ENCODE peak calls at places on chromosomes 5 and 9, in nine cellular contexts. W, L, V, J, N, F, K, B and C are unnamed samples.

GRCh38 chr5:132425009-132425937 is 55.8 kb downstream of the SLC22A5 start:
- DNase-seq in W (no peak), L (no peak), V (peak), J (no peak), N (peak), F (no peak), K (peak), B (peak), C (no peak)

GRCh38 chr9:134169724-134170401 is 5.5 kb upstream of the RNU6ATAC start:
- DNase-seq in W (no peak), L (no peak), V (no peak), J (no peak), N (no peak), F (no peak), K (no peak), B (no peak), C (no peak)

GRCh38 chr5:181037365-181037861 is 2.7 kb upstream of the BTNL9 start:
- DNase-seq in W (no peak), L (peak), V (no peak), J (no peak), N (no peak), F (no peak), K (no peak), B (no peak), C (no peak)

GRCh38 chr5:126519637-126520592 is 75.1 kb downstream of the ALDH7A1 start:
- DNase-seq in W (no peak), L (no peak), V (no peak), J (no peak), N (no peak), F (no peak), K (no peak), B (no peak), C (no peak)

GRCh38 chr9:76741524-76741923 is 22.7 kb upstream of the PCA3 start:
- DNase-seq in W (no peak), L (no peak), V (no peak), J (no peak), N (no peak), F (no peak), K (no peak), B (no peak), C (no peak)

GRCh38 chr5:60205071-60205470 is 311.5 kb upstream of the PDE4D start:
- DNase-seq in W (no peak), L (no peak), V (no peak), J (no peak), N (no peak), F (no peak), K (no peak), B (no peak), C (no peak)

GRCh38 chr9:125586173-125586512 is 120.9 kb downstream of the MAPKAP1 start:
- DNase-seq in W (no peak), L (no peak), V (no peak), J (no peak), N (no peak), F (no peak), K (no peak), B (no peak), C (no peak)

GRCh38 chr5:17000296-17000939 is 64.3 kb upstream of the MYO10 start:
- DNase-seq in W (peak), L (no peak), V (no peak), J (peak), N (no peak), F (no peak), K (peak), B (no peak), C (no peak)

GRCh38 chr5:162209005-162209605 is 141.5 kb downstream of the GABRG2 start:
- DNase-seq in W (peak), L (no peak), V (peak), J (peak), N (no peak), F (peak), K (no peak), B (no peak), C (no peak)

GRCh38 chr5:116209166-116209565 is 124.3 kb downstream of the COMMD10 start:
- DNase-seq in W (no peak), L (no peak), V (no peak), J (no peak), N (no peak), F (no peak), K (no peak), B (no peak), C (no peak)

GRCh38 chr9:82466616-82467251 is 478.2 kb downstream of the SPATA31D1 start:
- DNase-seq in W (no peak), L (peak), V (no peak), J (no peak), N (no peak), F (peak), K (no peak), B (no peak), C (no peak)

GRCh38 chr5:25544652-25545249 is 900.0 kb upstream of the CDH10 start:
- DNase-seq in W (peak), L (no peak), V (peak), J (peak), N (no peak), F (peak), K (no peak), B (no peak), C (no peak)